ENCODE peak calls at places on chromosomes 16 and 17, in eight cellular contexts. L, D, W, Y, J, Z, P and H are unnamed samples. For H3K36me3, the result is how much of the 10 kb centered on the place peaks cover.

GRCh38 chr17:49567871-49568694 is 7.6 kb upstream of the NXPH3 start:
- DNase-seq in J (peak), P (peak), Z (peak), D (peak), Y (peak), W (peak), L (peak), H (no peak)

GRCh38 chr17:29143894-29144293 is 36.3 kb downstream of the MYO18A start:
- DNase-seq in J (no peak), Y (no peak), D (peak), L (peak), Z (no peak), W (no peak), P (no peak), H (no peak)

GRCh38 chr17:32445075-32445427 is 741 bp downstream of the PSMD11 start:
- DNase-seq in D (peak), W (peak), Y (no peak), P (peak), J (no peak), Z (peak), L (peak), H (no peak)

GRCh38 chr16:49515016-49515415 is 141.4 kb downstream of the C16orf78 start:
- DNase-seq in Z (no peak), P (no peak), D (no peak), Y (peak), L (no peak), W (peak), J (no peak), H (no peak)

GRCh38 chr17:78132086-78132676 is 1.6 kb downstream of the TMC8 start:
- DNase-seq in L (peak), Y (peak), J (no peak), P (no peak), W (peak), Z (peak), D (no peak), H (no peak)

GRCh38 chr17:55116440-55116914 is 147.9 kb downstream of the STXBP4 start:
- DNase-seq in P (no peak), Y (no peak), J (no peak), Z (no peak), L (no peak), W (no peak), D (no peak), H (no peak)

GRCh38 chr17:70100983-70101382 is 26.0 kb downstream of the KCNJ16 start:
- DNase-seq in Y (no peak), Z (no peak), L (no peak), J (no peak), D (no peak), W (no peak), P (no peak), H (no peak)

GRCh38 chr16:70660672-70661350 is 14.5 kb downstream of the IL34 start:
- DNase-seq in J (no peak), P (no peak), L (peak), Z (no peak), D (no peak), W (no peak), Y (peak), H (no peak)

GRCh38 chr16:2323701-2324100 is 16.8 kb downstream of the ABCA3 start:
- DNase-seq in L (no peak), Y (peak), P (no peak), W (no peak), J (no peak), Z (no peak), D (no peak), H (no peak)
- H3K36me3 ChIP-seq in L (under half), Y (half or more), P (half or more), W (under half), J (under half), Z (under half), D (under half), H (under half)

GRCh38 chr16:30725465-30725792 is 22.8 kb upstream of the PHKG2 start:
- DNase-seq in J (no peak), L (no peak), P (no peak), Z (no peak), W (no peak), D (no peak), Y (no peak), H (no peak)
- H3K36me3 ChIP-seq in J (under half), L (under half), P (half or more), Z (under half), W (under half), D (half or more), Y (half or more), H (half or more)

GRCh38 chr16:89981414-89981813 is 32.9 kb downstream of the DEF8 start:
- DNase-seq in P (no peak), L (no peak), D (no peak), J (no peak), W (no peak), Y (no peak), Z (no peak), H (no peak)

GRCh38 chr16:89985219-89985618 is 34.0 kb downstream of the DBNDD1 start:
- DNase-seq in Z (no peak), Y (no peak), J (no peak), W (no peak), D (no peak), P (no peak), L (no peak), H (no peak)

GRCh38 chr16:89982318-89982717 is 33.8 kb downstream of the DEF8 start:
- DNase-seq in W (no peak), L (no peak), J (no peak), Y (no peak), D (no peak), Z (no peak), P (no peak), H (no peak)

GRCh38 chr16:89984215-89984614 is 35.0 kb downstream of the DBNDD1 start:
- DNase-seq in W (no peak), D (no peak), Y (no peak), P (no peak), L (no peak), J (no peak), Z (no peak), H (no peak)

GRCh38 chr16:89983550-89983949 is 35.0 kb downstream of the DEF8 start:
- DNase-seq in J (no peak), Z (no peak), L (no peak), W (no peak), D (no peak), P (no peak), Y (no peak), H (no peak)
- H3K36me3 ChIP-seq in J (under half), Z (under half), L (under half), W (under half), D (half or more), P (half or more), Y (half or more), H (under half)

GRCh38 chr17:1509255-1509943 is 7.0 kb downstream of the INPP5K start:
- DNase-seq in W (no peak), D (no peak), P (no peak), Y (no peak), L (no peak), Z (peak), J (no peak), H (no peak)
- H3K36me3 ChIP-seq in W (under half), D (under half), P (half or more), Y (half or more), L (under half), Z (under half), J (under half), H (under half)

GRCh38 chr16:57622361-57623250 is 5.8 kb upstream of the ADGRG1 start:
- DNase-seq in L (no peak), P (no peak), Z (no peak), W (peak), Y (peak), D (no peak), J (peak), H (no peak)

GRCh38 chr16:57619606-57620315 is 8.7 kb upstream of the ADGRG1 start:
- DNase-seq in P (no peak), L (no peak), J (peak), W (peak), D (no peak), Y (peak), Z (peak), H (no peak)

GRCh38 chr16:57623251-57624043 is 5.0 kb upstream of the ADGRG1 start:
- DNase-seq in L (peak), Y (peak), W (peak), D (peak), P (no peak), Z (peak), J (peak), H (no peak)

GRCh38 chr16:57620316-57621231 is 7.9 kb upstream of the ADGRG1 start:
- DNase-seq in W (peak), Z (peak), P (no peak), Y (peak), L (peak), J (peak), D (no peak), H (no peak)

DNA sequence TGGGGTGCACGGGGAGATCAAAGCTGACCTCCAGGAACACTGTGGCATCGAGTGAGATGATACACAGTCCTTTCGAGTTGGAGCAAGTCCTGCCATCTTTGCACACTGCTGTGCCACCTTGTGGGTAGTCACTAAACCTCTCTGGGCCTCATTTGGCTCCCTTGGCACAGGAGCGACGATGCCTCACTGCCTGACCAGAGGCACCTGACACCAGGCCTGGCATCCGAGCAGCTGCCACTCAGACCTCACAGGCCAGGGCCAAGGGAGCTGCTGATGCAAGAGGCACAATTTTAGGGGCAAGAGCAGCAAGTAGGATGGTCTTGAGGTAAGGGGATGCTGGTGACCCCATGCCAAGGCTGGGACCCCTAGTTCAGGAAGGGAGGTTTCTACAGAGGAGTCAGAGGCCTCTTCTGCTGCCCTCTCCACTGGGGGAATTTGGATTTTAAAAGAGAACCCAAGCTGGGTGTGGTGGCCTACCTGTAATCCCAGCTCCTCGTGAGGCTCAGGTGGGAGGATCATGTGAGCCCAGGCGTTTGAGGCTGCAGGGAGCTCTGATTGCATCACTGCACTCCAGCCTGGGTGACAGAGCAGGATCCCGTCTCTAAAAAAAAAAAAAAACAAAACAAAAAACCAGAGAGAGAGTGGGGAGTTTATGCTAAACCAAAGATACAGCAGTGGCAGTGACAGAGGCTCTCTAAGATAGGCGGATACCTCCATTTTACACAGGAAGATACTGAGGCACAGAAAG is 6.7 kb upstream of the ADGRG1 start:
- DNase-seq in Y (peak), D (no peak), L (no peak), Z (peak), P (no peak), W (peak), J (peak), H (no peak)
- H3K36me3 ChIP-seq in Y (under half), D (under half), L (under half), Z (under half), P (under half), W (under half), J (under half), H (under half)

GRCh38 chr16:83965444-83966152 is 2.4 kb upstream of the NECAB2 start:
- DNase-seq in P (no peak), Y (no peak), Z (no peak), W (no peak), J (no peak), L (no peak), D (no peak), H (no peak)

GRCh38 chr16:83964684-83965443 is 3.2 kb upstream of the NECAB2 start:
- DNase-seq in Y (no peak), P (no peak), J (no peak), D (no peak), L (no peak), Z (no peak), W (no peak), H (no peak)

GRCh38 chr16:83966153-83966696 is 1.8 kb upstream of the NECAB2 start:
- DNase-seq in Z (no peak), P (no peak), J (no peak), L (no peak), D (no peak), Y (no peak), W (no peak), H (no peak)

GRCh38 chr16:83961591-83961990 is 6.5 kb upstream of the NECAB2 start:
- DNase-seq in P (no peak), Z (no peak), W (no peak), Y (no peak), D (no peak), J (no peak), L (no peak), H (no peak)

DNA sequence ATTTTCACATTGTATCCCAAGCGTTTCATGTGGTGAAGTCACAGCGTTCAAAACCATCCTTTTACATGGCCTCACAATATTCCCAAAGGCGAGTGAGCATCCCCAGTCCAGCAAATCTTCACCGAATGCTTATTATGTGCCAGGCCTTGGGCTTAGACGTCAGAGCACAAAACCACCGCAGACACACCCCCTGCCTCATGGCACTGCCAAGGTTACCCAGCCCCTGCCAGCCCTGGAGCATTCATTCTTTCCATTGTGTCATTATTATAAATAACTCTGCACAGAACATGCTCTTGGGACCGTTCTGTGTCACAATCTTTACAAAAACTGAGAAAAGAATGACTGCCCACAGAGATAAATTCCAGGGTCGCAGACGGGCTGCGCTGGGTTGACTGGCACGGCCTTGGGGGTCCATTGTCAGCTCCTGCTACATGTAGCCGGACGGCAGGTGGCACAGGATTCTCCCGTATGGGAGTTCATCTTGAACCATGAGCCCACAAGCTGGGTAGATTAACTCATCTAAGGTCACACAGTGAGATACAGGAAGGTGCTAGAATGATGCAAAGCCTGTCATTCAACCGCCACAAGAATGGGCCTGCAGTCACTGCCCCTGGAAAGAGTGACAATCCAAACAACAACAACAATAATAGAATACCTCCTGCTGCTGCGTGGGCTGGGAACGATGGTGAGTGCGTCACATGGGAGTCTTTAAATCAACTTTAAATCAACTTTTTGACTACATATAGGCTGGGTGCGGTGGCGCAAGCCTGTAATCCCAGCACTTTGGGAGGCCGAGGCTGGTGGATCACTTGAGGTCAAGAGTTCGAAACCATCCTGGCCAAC is 4.5 kb upstream of the NECAB2 start:
- DNase-seq in L (no peak), P (no peak), J (no peak), W (peak), Z (no peak), Y (no peak), D (no peak), H (no peak)
- H3K36me3 ChIP-seq in L (under half), P (under half), J (under half), W (under half), Z (under half), Y (under half), D (half or more), H (under half)

GRCh38 chr16:50736448-50736847 is 5.4 kb upstream of the CYLD start:
- DNase-seq in W (no peak), J (no peak), Z (no peak), D (no peak), Y (peak), P (no peak), L (no peak), H (no peak)
- H3K36me3 ChIP-seq in W (under half), J (under half), Z (under half), D (under half), Y (under half), P (under half), L (under half), H (under half)

GRCh38 chr16:81371106-81371505 is 56.3 kb downstream of the GAN start:
- DNase-seq in L (no peak), W (no peak), J (no peak), P (no peak), D (no peak), Z (no peak), Y (no peak), H (no peak)
- H3K36me3 ChIP-seq in L (under half), W (under half), J (under half), P (half or more), D (under half), Z (under half), Y (under half), H (under half)

DNA sequence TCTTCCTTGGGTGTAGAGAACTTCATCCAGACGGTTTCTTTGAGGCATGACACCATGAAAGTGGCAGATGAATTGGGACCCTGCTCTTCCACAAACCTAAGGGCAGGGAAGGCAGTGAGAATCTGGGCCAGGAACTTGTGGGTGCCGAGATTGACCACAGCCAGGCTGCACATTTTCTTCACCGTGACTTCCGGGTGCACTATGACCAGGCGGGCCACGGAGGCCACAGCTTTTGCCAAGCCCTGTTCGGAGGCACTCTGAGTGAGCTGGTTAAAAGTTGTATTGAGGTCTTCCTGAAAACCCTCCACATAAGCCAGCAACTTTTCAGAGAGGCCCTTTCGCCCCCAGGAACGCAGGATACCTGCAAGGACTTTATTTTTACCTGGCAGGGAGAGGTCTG is 5.9 kb downstream of the GEMIN4 start:
- DNase-seq in Y (no peak), Z (no peak), J (no peak), P (no peak), L (no peak), W (no peak), D (no peak), H (no peak)
- H3K36me3 ChIP-seq in Y (half or more), Z (under half), J (under half), P (half or more), L (under half), W (under half), D (half or more), H (half or more)

DNA sequence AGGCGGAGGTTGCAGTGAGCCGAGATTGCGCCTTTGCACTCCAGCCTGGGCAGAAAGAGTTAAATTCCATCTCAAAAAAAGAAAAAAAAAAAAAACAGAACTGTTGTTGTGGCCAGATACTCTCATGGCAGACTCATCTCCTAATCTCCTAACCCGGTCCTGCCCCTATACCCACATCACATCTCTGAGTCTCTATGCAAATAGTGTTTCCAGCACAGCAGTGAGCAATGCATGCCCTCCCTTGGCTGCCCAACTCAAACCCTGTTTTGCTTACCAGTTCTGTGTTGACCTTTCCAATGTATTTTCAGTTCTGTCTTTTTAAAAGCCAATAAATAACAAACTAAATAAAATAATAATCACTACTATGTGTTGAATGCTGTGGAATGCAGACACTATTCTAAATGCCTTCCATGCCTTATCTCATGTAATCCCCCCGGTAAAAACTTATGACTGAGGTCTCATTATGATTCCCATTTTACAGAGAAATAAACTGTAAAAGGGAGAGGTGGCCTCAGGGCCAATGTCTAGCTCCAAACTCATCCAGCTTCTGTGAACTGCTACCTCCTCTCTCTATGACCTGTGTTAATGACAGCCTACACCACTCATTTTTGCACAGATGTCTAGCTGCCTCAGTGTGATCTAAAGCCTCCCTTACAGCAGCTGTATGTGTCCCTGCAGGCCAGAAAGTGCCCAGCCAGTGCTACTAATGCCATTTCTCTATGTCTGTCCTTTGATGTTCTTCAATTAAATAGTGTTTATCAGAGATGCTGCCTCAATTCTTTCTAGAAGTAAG is 289.8 kb downstream of the HS3ST3B1 start:
- DNase-seq in Y (no peak), P (no peak), J (no peak), L (no peak), Z (no peak), D (no peak), W (no peak), H (no peak)
- H3K36me3 ChIP-seq in Y (under half), P (under half), J (under half), L (under half), Z (under half), D (under half), W (under half), H (under half)